ENCODE peak calls at places on chromosomes 12 and 14, in nine cellular contexts. One of them, this sample, is unnamed.

GRCh38 chr14:65433646-65434045 is 21.1 kb downstream of the FUT8 start:
- DNase-seq in neural progenitor cell: no peak
- DNase-seq in left ventricle myocardium inferior: no peak
- DNase-seq in psoas muscle: no peak
- DNase-seq in A673: no peak
- DNase-seq in foreskin fibroblast: no peak
- DNase-seq in kidney epithelial cell: no peak
- DNase-seq in ovary: no peak
- DNase-seq in astrocyte of the spinal cord: no peak
- DNase-seq in this sample: no peak

GRCh38 chr12:85804663-85805062 is 31.5 kb downstream of the RASSF9 start:
- DNase-seq in neural progenitor cell: no peak
- DNase-seq in left ventricle myocardium inferior: no peak
- DNase-seq in psoas muscle: no peak
- DNase-seq in A673: peak; percentile 37
- DNase-seq in foreskin fibroblast: peak; percentile 58
- DNase-seq in kidney epithelial cell: no peak
- DNase-seq in ovary: no peak
- DNase-seq in astrocyte of the spinal cord: peak; percentile 63
- DNase-seq in this sample: peak; percentile 63

GRCh38 chr12:42590324-42590934 is 883 bp upstream of the PRICKLE1 start:
- DNase-seq in neural progenitor cell: peak; percentile 39
- DNase-seq in left ventricle myocardium inferior: peak; percentile 21
- DNase-seq in psoas muscle: peak; percentile 62
- DNase-seq in A673: no peak
- DNase-seq in foreskin fibroblast: peak; percentile 61
- DNase-seq in kidney epithelial cell: no peak
- DNase-seq in ovary: peak; percentile 48
- DNase-seq in astrocyte of the spinal cord: no peak
- DNase-seq in this sample: no peak

GRCh38 chr14:29643415-29644206 is 284.0 kb downstream of the PRKD1 start:
- DNase-seq in neural progenitor cell: no peak
- DNase-seq in left ventricle myocardium inferior: no peak
- DNase-seq in psoas muscle: no peak
- DNase-seq in A673: peak; percentile 48
- DNase-seq in foreskin fibroblast: peak; percentile 39
- DNase-seq in kidney epithelial cell: no peak
- DNase-seq in ovary: no peak
- DNase-seq in astrocyte of the spinal cord: peak; percentile 59
- DNase-seq in this sample: no peak

GRCh38 chr14:104209985-104210520 is 71.7 kb downstream of the KIF26A start:
- DNase-seq in neural progenitor cell: no peak
- DNase-seq in left ventricle myocardium inferior: no peak
- DNase-seq in psoas muscle: peak; percentile 15
- DNase-seq in A673: no peak
- DNase-seq in foreskin fibroblast: no peak
- DNase-seq in kidney epithelial cell: no peak
- DNase-seq in ovary: no peak
- DNase-seq in astrocyte of the spinal cord: no peak
- DNase-seq in this sample: no peak

GRCh38 chr12:29545102-29545467 is 47.6 kb upstream of the OVCH1 start:
- DNase-seq in neural progenitor cell: no peak
- DNase-seq in left ventricle myocardium inferior: no peak
- DNase-seq in psoas muscle: no peak
- DNase-seq in A673: no peak
- DNase-seq in foreskin fibroblast: no peak
- DNase-seq in kidney epithelial cell: no peak
- DNase-seq in ovary: no peak
- DNase-seq in astrocyte of the spinal cord: no peak
- DNase-seq in this sample: no peak

GRCh38 chr12:26869908-26870459 is 37.0 kb upstream of the ITPR2 start:
- DNase-seq in neural progenitor cell: no peak
- DNase-seq in left ventricle myocardium inferior: no peak
- DNase-seq in psoas muscle: no peak
- DNase-seq in A673: no peak
- DNase-seq in foreskin fibroblast: no peak
- DNase-seq in kidney epithelial cell: no peak
- DNase-seq in ovary: no peak
- DNase-seq in astrocyte of the spinal cord: no peak
- DNase-seq in this sample: no peak

GRCh38 chr14:49975286-49975685 is 82.4 kb downstream of the ARF6 start:
- DNase-seq in neural progenitor cell: no peak
- DNase-seq in left ventricle myocardium inferior: no peak
- DNase-seq in psoas muscle: no peak
- DNase-seq in A673: no peak
- DNase-seq in foreskin fibroblast: peak; percentile 94
- DNase-seq in kidney epithelial cell: no peak
- DNase-seq in ovary: no peak
- DNase-seq in astrocyte of the spinal cord: peak; percentile 93
- DNase-seq in this sample: peak; percentile 90

GRCh38 chr12:122753213-122753571 is 568 bp downstream of the DENR start:
- DNase-seq in neural progenitor cell: no peak
- DNase-seq in left ventricle myocardium inferior: no peak
- DNase-seq in psoas muscle: no peak
- DNase-seq in A673: no peak
- DNase-seq in foreskin fibroblast: peak; percentile 8
- DNase-seq in kidney epithelial cell: no peak
- DNase-seq in ovary: no peak
- DNase-seq in astrocyte of the spinal cord: no peak
- DNase-seq in this sample: no peak

DNA sequence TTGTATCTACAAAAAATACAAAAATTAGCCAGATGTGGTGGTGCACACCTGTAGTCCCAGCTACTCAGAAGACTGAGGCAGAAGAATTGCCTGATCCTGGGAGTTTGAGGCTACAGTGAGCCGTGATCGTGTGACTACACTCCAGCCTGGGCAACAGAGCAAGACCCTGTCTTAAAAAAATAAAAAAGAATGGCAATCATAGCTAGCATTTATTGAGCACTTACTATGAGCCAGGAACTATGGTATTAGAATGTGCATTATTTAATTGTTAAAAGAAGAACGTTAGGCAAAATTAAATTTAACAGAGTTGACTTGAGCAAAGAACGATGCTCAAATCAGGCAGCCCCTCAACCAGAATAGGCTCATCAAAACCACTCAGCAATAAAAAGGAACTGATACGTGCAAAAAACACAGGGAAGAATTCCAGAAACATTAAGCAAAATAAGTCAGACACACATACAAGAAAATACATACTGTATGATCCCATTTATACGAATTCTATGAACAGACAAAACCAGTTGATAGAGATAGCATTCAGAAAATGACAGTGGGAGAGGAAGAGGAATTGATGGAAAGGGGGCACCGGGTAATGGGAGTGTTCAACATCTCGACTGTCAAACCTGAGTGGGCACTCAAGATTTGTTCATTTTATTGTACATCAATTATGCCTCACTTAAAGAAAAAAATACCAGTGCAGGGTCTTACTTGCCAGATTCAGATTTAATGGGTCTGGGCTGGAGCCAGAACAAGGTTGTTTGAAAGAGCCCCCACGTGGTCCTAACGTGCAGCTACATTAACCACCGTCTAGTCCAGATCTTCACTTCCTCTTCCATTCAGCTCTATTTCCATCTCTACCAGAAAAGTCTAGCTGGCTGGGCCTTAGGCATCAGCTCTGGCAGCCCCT is 8.0 kb downstream of the SCNN1A start:
- DNase-seq in neural progenitor cell: no peak
- DNase-seq in left ventricle myocardium inferior: no peak
- DNase-seq in psoas muscle: no peak
- DNase-seq in A673: peak; percentile 76
- DNase-seq in foreskin fibroblast: peak; percentile 57
- DNase-seq in kidney epithelial cell: no peak
- DNase-seq in ovary: no peak
- DNase-seq in astrocyte of the spinal cord: no peak
- DNase-seq in this sample: no peak
- TF ChIP-seq CTCF in neural progenitor cell: peak; percentile 22
- TF ChIP-seq CTCF in left ventricle myocardium inferior: peak; percentile 40
- TF ChIP-seq CTCF in psoas muscle: peak; percentile 15
- TF ChIP-seq CTCF in A673: peak; percentile 47
- TF ChIP-seq CTCF in foreskin fibroblast: no peak
- TF ChIP-seq CTCF in kidney epithelial cell: peak; percentile 11
- TF ChIP-seq CTCF in ovary: no peak
- TF ChIP-seq CTCF in astrocyte of the spinal cord: peak; percentile 18
- TF ChIP-seq CTCF in this sample: peak; percentile 48

GRCh38 chr12:55132816-55133215 is 6.6 kb downstream of the OR9K2 start:
- DNase-seq in neural progenitor cell: no peak
- DNase-seq in left ventricle myocardium inferior: no peak
- DNase-seq in psoas muscle: no peak
- DNase-seq in A673: peak; percentile 7
- DNase-seq in foreskin fibroblast: no peak
- DNase-seq in kidney epithelial cell: no peak
- DNase-seq in ovary: no peak
- DNase-seq in astrocyte of the spinal cord: no peak
- DNase-seq in this sample: no peak
- TF ChIP-seq CTCF in neural progenitor cell: peak; percentile 24
- TF ChIP-seq CTCF in left ventricle myocardium inferior: no peak
- TF ChIP-seq CTCF in psoas muscle: no peak
- TF ChIP-seq CTCF in A673: peak; percentile 18
- TF ChIP-seq CTCF in foreskin fibroblast: no peak
- TF ChIP-seq CTCF in kidney epithelial cell: no peak
- TF ChIP-seq CTCF in ovary: no peak
- TF ChIP-seq CTCF in astrocyte of the spinal cord: no peak
- TF ChIP-seq CTCF in this sample: no peak

GRCh38 chr14:74085828-74086227 is 1.1 kb downstream of the LIN52 start:
- DNase-seq in neural progenitor cell: no peak
- DNase-seq in left ventricle myocardium inferior: no peak
- DNase-seq in psoas muscle: no peak
- DNase-seq in A673: no peak
- DNase-seq in foreskin fibroblast: no peak
- DNase-seq in kidney epithelial cell: no peak
- DNase-seq in ovary: no peak
- DNase-seq in astrocyte of the spinal cord: no peak
- DNase-seq in this sample: no peak
- TF ChIP-seq CTCF in neural progenitor cell: no peak
- TF ChIP-seq CTCF in left ventricle myocardium inferior: no peak
- TF ChIP-seq CTCF in psoas muscle: no peak
- TF ChIP-seq CTCF in A673: no peak
- TF ChIP-seq CTCF in foreskin fibroblast: no peak
- TF ChIP-seq CTCF in kidney epithelial cell: no peak
- TF ChIP-seq CTCF in ovary: no peak
- TF ChIP-seq CTCF in astrocyte of the spinal cord: no peak
- TF ChIP-seq CTCF in this sample: no peak

GRCh38 chr14:93263416-93263815 is 56.4 kb downstream of the UBR7 start:
- DNase-seq in neural progenitor cell: no peak
- DNase-seq in left ventricle myocardium inferior: no peak
- DNase-seq in psoas muscle: no peak
- DNase-seq in A673: no peak
- DNase-seq in foreskin fibroblast: peak; percentile 63
- DNase-seq in kidney epithelial cell: no peak
- DNase-seq in ovary: no peak
- DNase-seq in astrocyte of the spinal cord: no peak
- DNase-seq in this sample: peak; percentile 31

GRCh38 chr14:93267149-93267711 is 60.2 kb downstream of the UBR7 start:
- DNase-seq in neural progenitor cell: no peak
- DNase-seq in left ventricle myocardium inferior: no peak
- DNase-seq in psoas muscle: no peak
- DNase-seq in A673: no peak
- DNase-seq in foreskin fibroblast: no peak
- DNase-seq in kidney epithelial cell: no peak
- DNase-seq in ovary: no peak
- DNase-seq in astrocyte of the spinal cord: no peak
- DNase-seq in this sample: no peak

GRCh38 chr14:93268406-93268805 is 61.4 kb downstream of the UBR7 start:
- DNase-seq in neural progenitor cell: no peak
- DNase-seq in left ventricle myocardium inferior: no peak
- DNase-seq in psoas muscle: no peak
- DNase-seq in A673: no peak
- DNase-seq in foreskin fibroblast: no peak
- DNase-seq in kidney epithelial cell: no peak
- DNase-seq in ovary: no peak
- DNase-seq in astrocyte of the spinal cord: no peak
- DNase-seq in this sample: no peak

GRCh38 chr14:93266127-93266526 is 59.1 kb downstream of the UBR7 start:
- DNase-seq in neural progenitor cell: no peak
- DNase-seq in left ventricle myocardium inferior: no peak
- DNase-seq in psoas muscle: no peak
- DNase-seq in A673: no peak
- DNase-seq in foreskin fibroblast: no peak
- DNase-seq in kidney epithelial cell: no peak
- DNase-seq in ovary: no peak
- DNase-seq in astrocyte of the spinal cord: no peak
- DNase-seq in this sample: no peak

DNA sequence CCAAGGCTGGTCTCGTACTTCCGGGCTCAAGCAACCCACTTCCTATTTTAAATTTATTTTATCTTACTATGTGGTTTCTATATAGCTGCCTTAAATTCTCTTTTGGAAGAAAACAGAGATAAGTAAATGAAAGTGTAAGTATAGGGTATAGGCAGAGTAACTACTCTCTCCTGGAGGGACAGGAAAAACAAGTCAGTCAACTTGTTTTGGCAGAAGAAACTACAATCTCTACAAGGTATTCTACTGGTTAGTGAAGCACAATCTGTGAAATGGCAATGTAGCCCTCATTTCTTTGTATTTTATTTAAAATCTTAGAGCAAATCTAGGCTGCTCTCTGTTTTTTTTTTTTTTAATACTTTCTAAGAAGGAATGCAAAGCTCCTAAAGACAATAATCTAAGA is 55.4 kb downstream of the UBR7 start:
- DNase-seq in neural progenitor cell: no peak
- DNase-seq in left ventricle myocardium inferior: no peak
- DNase-seq in psoas muscle: no peak
- DNase-seq in A673: no peak
- DNase-seq in foreskin fibroblast: no peak
- DNase-seq in kidney epithelial cell: no peak
- DNase-seq in ovary: no peak
- DNase-seq in astrocyte of the spinal cord: no peak
- DNase-seq in this sample: no peak
- TF ChIP-seq CTCF in neural progenitor cell: no peak
- TF ChIP-seq CTCF in left ventricle myocardium inferior: no peak
- TF ChIP-seq CTCF in psoas muscle: no peak
- TF ChIP-seq CTCF in A673: no peak
- TF ChIP-seq CTCF in foreskin fibroblast: no peak
- TF ChIP-seq CTCF in kidney epithelial cell: no peak
- TF ChIP-seq CTCF in ovary: no peak
- TF ChIP-seq CTCF in astrocyte of the spinal cord: no peak
- TF ChIP-seq CTCF in this sample: no peak

DNA sequence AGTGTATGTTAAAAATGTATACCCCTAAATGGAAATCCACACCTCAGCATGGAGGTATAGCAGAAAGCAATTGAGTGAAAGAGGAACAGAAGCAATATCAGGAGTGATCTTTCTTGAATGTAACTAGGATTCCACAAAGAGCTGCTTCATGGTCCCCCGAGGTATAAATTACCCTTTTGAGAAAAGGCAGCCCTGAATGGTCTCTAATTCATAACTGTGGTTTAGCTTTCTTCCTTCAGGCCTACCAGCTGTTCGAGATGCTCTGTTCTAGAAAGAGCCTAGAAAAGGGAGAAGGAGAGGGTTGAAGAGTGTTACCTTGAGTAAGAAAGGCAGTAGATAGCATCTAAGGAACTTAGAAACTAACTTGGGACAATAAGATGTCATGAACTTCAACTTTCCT is 42.9 kb upstream of the CSRNP2 start:
- DNase-seq in neural progenitor cell: no peak
- DNase-seq in left ventricle myocardium inferior: no peak
- DNase-seq in psoas muscle: no peak
- DNase-seq in A673: no peak
- DNase-seq in foreskin fibroblast: no peak
- DNase-seq in kidney epithelial cell: no peak
- DNase-seq in ovary: no peak
- DNase-seq in astrocyte of the spinal cord: no peak
- DNase-seq in this sample: no peak
- TF ChIP-seq CTCF in neural progenitor cell: no peak
- TF ChIP-seq CTCF in left ventricle myocardium inferior: no peak
- TF ChIP-seq CTCF in psoas muscle: no peak
- TF ChIP-seq CTCF in A673: no peak
- TF ChIP-seq CTCF in foreskin fibroblast: no peak
- TF ChIP-seq CTCF in kidney epithelial cell: no peak
- TF ChIP-seq CTCF in ovary: no peak
- TF ChIP-seq CTCF in astrocyte of the spinal cord: no peak
- TF ChIP-seq CTCF in this sample: no peak

This sample was measured in brain microvascular endothelial cell.